ENCODE peak calls at places on chromosomes 6 and 20, in four cellular contexts. X is progenitor cell of endocrine pancreas, M is upper lobe of right lung, L is fibroblast of the aortic adventitia. N is an unnamed sample.

GRCh38 chr6:106702046-106702445 is 72.7 kb downstream of the QRSL1 start:
- DNase-seq in X (no peak), M (no peak), L (no peak), N (no peak)

GRCh38 chr6:54891536-54891935 is 45.0 kb downstream of the FAM83B start:
- DNase-seq in X (no peak), M (no peak), L (no peak), N (no peak)

GRCh38 chr6:33683051-33683571 is 28.4 kb downstream of the UQCC2 start:
- DNase-seq in X (no peak), M (no peak), L (no peak), N (no peak)

GRCh38 chr6:157982580-157983438 is 1.1 kb downstream of the SYNJ2 start:
- DNase-seq in X (no peak), M (peak), L (peak), N (no peak)

GRCh38 chr6:12280458-12280857 is 9.7 kb upstream of the EDN1 start:
- DNase-seq in X (no peak), M (no peak), L (peak), N (no peak)

GRCh38 chr6:160454303-160454702 is 106.1 kb downstream of the SLC22A3 start:
- DNase-seq in X (no peak), M (no peak), L (no peak), N (no peak)

GRCh38 chr6:130420911-130421310 is 55.1 kb downstream of the TMEM200A start:
- DNase-seq in X (no peak), M (no peak), L (no peak), N (no peak)

GRCh38 chr20:49381558-49382493 is 100.6 kb downstream of the KCNB1 start:
- DNase-seq in X (no peak), M (peak), L (peak), N (peak)

GRCh38 chr6:1593286-1593957 is 16.3 kb upstream of the FOXC1 start:
- DNase-seq in X (no peak), M (no peak), L (peak), N (no peak)

GRCh38 chr20:25397827-25398226 is 7.2 kb upstream of the ABHD12 start:
- DNase-seq in X (no peak), M (no peak), L (no peak), N (no peak)

GRCh38 chr6:15341311-15341710 is 95.4 kb downstream of the JARID2 start:
- DNase-seq in X (no peak), M (no peak), L (no peak), N (no peak)

GRCh38 chr6:49841424-49841823 is 24.9 kb downstream of the CRISP1 start:
- DNase-seq in X (no peak), M (no peak), L (no peak), N (no peak)

GRCh38 chr6:128784266-128784665 is 98.7 kb upstream of the LAMA2 start:
- DNase-seq in X (no peak), M (no peak), L (no peak), N (no peak)

GRCh38 chr6:158411998-158412397 is 99.7 kb downstream of the TULP4 start:
- DNase-seq in X (no peak), M (no peak), L (no peak), N (no peak)

GRCh38 chr6:41370488-41371111 is 35.2 kb downstream of the NCR2 start:
- DNase-seq in X (no peak), M (no peak), L (no peak), N (no peak)

GRCh38 chr6:100296810-100297544 is 167.7 kb downstream of the SIM1 start:
- DNase-seq in X (no peak), M (no peak), L (peak), N (no peak)

GRCh38 chr6:163151212-163151611 is 263.3 kb upstream of the QKI start:
- DNase-seq in X (no peak), M (no peak), L (no peak), N (no peak)

GRCh38 chr20:54189630-54190029 is 15.8 kb upstream of the CYP24A1 start:
- DNase-seq in X (no peak), M (no peak), L (no peak), N (no peak)

GRCh38 chr6:11418290-11418905 is 119.2 kb upstream of the TMEM170B start:
- DNase-seq in X (no peak), M (no peak), L (no peak), N (no peak)

GRCh38 chr20:50645253-50646068 is 45.9 kb downstream of the RIPOR3 start:
- DNase-seq in X (peak), M (peak), L (peak), N (peak)

GRCh38 chr6:169166896-169167580 is 86.6 kb downstream of the THBS2 start:
- DNase-seq in X (no peak), M (no peak), L (no peak), N (no peak)

GRCh38 chr6:169911264-169912263 is 160.1 kb downstream of the ERMARD start:
- DNase-seq in X (no peak), M (no peak), L (no peak), N (no peak)

GRCh38 chr6:168147205-168147738 is 68.3 kb upstream of the FRMD1 start:
- DNase-seq in X (no peak), M (no peak), L (no peak), N (peak)

GRCh38 chr20:45545754-45546453 is 1.3 kb downstream of the EPPIN start:
- DNase-seq in X (no peak), M (no peak), L (peak), N (no peak)
- TF ChIP-seq CTCF in X (peak), M (peak), L (peak), N (no peak)

DNA sequence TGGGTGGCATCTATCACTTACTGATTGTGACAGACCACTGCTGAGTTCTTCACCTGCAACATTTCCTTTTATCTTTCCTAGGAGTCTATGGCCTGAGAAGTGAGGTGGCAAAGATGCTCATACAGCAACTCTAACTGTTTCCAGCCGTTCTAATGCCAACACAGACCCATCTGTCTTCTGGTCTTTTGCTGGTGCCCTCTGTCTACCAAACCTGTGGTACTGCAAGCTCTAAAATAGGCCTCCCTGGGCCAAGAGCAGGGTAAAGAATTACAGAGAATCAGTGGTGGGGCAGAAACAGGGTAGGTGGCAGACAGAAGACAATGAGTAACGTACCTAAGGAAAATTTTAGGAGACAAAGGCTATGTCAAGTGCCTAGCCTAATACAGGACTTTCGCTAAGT is 611.0 kb upstream of the FLRT3 start:
- DNase-seq in X (no peak), M (no peak), L (no peak), N (no peak)
- TF ChIP-seq CTCF in X (no peak), M (no peak), L (no peak), N (no peak)

DNA sequence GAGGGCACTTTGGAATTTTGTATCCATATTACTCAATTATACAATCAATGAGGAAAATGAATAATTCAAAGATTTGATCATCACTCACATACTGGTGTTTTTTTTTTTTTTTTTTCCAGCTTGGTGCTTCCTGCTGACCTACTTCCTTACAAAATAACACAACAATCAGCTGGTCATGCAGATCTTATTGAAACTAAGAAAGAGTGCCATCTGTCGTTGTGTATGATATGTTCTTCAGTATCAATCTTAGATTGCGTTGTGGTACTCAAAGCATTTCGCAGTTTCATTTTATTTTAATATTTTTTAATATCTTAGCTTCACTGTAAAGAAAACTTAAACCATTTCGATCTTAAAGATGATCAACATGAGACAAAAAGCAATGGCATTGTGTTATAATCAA is 155.6 kb downstream of the OGFRL1 start:
- DNase-seq in X (no peak), M (no peak), L (peak), N (no peak)
- TF ChIP-seq CTCF in X (no peak), M (no peak), L (no peak), N (no peak)

GRCh38 chr20:9457055-9457454 is 57.3 kb upstream of the LAMP5 start:
- DNase-seq in X (no peak), M (no peak), L (no peak), N (no peak)

GRCh38 chr20:9460518-9460917 is 53.9 kb upstream of the LAMP5 start:
- DNase-seq in X (no peak), M (no peak), L (peak), N (no peak)

GRCh38 chr20:9454781-9455180 is 59.6 kb upstream of the LAMP5 start:
- DNase-seq in X (no peak), M (no peak), L (no peak), N (no peak)

GRCh38 chr20:9458075-9458818 is 56.1 kb upstream of the LAMP5 start:
- DNase-seq in X (no peak), M (no peak), L (no peak), N (no peak)
- TF ChIP-seq CTCF in X (peak), M (peak), L (no peak), N (no peak)

DNA sequence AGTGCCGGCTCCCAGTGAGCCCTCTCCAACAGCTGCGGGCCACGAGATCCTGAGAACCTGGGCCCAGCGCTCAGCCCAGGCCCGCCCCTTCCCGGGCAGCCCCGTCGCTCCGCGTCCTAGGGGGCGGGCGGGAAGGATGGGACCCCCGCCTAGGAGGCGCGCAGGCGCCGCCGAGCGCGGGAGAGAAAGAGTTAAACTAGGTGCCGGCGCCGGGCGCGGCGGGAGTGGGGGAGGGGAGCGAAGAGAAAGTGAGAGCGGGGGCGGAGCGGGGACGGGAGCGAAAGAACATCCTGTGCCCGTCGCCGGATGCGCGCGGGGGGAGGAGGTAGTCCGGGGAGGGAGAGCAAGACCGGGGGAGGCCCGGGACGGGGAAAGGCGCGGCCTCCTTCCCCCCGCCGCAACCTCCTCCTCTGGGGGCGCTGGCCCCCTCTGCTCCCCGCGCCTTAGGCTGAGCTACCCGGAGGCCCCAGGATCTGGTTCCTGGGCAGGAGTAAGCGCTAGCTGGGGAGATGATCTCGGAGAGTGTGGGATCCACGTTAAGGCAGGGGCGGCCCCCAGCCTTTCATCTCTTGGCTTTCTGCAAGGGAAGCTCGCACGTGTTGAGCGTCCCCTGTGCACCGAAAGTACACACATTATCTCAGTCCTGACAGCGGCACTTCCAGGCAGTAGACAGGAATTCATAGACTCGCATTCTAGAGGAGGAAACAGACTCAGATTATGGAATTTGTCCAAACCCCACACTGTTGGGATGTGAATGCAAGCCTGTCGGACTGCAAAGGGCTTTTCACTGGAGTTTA is 4.9 kb upstream of the ARMC12 start:
- DNase-seq in X (peak), M (peak), L (peak), N (peak)
- TF ChIP-seq CTCF in X (peak), M (peak), L (no peak), N (no peak)

GRCh38 chr6:146700078-146700686 is 101.4 kb downstream of the ADGB start:
- DNase-seq in X (peak), M (no peak), L (peak), N (peak)
- TF ChIP-seq CTCF in X (peak), M (peak), L (peak), N (peak)

GRCh38 chr20:42191140-42191860 is 573.1 kb upstream of the CHD6 start:
- DNase-seq in X (no peak), M (no peak), L (no peak), N (no peak)
- TF ChIP-seq CTCF in X (peak), M (no peak), L (no peak), N (no peak)

DNA sequence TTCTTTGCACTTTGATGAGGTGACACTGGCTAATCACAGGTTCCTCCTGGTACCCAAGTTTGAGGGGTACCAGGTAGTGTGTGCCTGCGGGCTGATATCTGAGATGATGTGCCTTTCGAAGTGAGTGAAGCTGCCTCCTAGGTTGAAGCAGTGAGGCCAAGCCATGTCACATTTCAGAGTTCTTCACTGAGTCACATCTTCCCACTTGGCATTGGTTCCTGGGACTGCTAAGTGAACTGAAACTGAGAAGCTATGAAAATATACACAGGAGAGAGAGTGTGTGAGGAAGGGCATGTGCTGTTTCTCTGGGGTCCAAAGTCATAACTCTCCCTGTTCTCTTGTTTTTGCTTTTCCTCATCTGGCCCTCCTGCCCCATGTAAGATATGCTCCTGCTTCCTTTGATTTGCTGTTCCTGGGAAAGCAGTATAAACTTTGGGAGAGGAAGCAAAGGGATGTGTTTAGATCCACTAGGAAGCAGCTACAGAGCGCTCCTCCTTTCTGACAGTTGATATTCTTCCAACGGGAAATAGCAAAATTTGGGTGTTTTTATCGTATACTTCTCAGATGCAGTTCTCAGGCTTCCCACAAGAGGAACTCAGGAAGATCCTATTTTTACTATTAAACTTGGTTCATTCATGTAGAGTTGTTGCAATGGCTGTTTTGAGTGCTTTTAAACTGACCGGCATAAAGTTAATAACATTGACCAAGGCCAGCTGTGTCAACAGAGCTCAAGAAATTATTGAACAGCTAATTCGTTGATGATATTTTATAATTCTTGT is 153.7 kb downstream of the MOXD1 start:
- DNase-seq in X (no peak), M (no peak), L (peak), N (no peak)
- TF ChIP-seq CTCF in X (no peak), M (no peak), L (peak), N (no peak)

GRCh38 chr6:24251339-24251738 is 106.5 kb downstream of the DCDC2 start:
- DNase-seq in X (no peak), M (no peak), L (no peak), N (no peak)

GRCh38 chr6:24253360-24253759 is 104.5 kb downstream of the DCDC2 start:
- DNase-seq in X (no peak), M (no peak), L (no peak), N (no peak)

GRCh38 chr6:24252215-24252614 is 105.6 kb downstream of the DCDC2 start:
- DNase-seq in X (no peak), M (no peak), L (no peak), N (no peak)

GRCh38 chr6:24255676-24256075 is 102.2 kb downstream of the DCDC2 start:
- DNase-seq in X (no peak), M (no peak), L (no peak), N (no peak)

GRCh38 chr6:24257282-24257681 is 100.6 kb downstream of the DCDC2 start:
- DNase-seq in X (no peak), M (no peak), L (no peak), N (no peak)
- TF ChIP-seq CTCF in X (peak), M (no peak), L (no peak), N (no peak)

DNA sequence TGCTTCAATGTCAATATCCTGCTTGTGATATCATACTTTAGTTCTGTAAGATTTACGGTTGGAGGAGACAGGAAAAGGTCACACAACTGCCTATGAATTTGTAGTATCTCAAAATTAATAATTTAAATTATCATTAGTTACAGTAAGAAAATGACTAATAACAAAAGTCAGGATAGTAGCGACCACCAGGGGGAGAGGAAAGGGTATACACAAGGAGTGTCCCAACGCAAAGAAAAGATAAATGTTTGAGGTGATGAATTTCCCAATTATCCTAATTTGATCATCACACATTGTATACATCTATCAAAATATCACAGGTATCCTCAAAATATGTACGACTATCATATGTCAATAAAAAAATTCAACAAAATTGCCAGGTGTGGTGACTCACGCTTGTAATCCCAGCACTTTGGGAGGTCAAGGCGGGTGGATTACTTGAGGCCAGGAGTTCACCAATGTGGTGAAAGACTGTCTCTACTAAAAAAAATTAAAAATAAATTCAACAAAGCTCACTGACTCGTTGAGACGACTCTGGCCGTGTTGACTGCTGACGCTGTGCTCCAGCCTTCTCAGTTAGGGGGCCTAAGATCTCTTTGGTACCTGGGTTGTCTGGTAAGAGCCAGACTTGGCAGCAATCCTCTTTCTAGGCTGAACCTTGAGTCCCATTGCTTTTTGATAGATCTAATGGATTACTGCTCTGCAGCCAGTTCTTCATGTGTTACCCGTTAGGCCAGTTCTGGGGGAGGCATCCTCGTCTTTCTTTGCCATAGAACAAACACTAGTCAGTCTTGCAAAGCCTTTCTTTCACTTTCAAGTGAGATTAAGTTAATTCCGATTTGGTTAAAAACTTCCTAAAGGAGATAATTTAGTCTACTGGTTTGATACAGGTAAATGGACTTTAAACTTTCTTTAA is 9.0 kb upstream of the OVOL2 start:
- DNase-seq in X (no peak), M (no peak), L (no peak), N (no peak)
- TF ChIP-seq CTCF in X (peak), M (no peak), L (peak), N (peak)

N was measured in mesothelial cell of epicardium.